ENCODE peak calls at places on chromosomes 2 and 18, in nine cellular contexts. P is tibial artery, C is lower lobe of right lung, I is RWPE2, V is fibroblast of lung, H is bronchial epithelial cell, G is fibroblast of mammary gland, B is HL-60, E is H9. X is an unnamed sample.
A peak's percentile ranks its signal among the peaks of the same experiment; 100 is the strongest.

GRCh38 chr18:44709297-44710117 is 28.8 kb downstream of the SETBP1 start:
- DNase-seq in H (no peak), G (peak; percentile 47), E (no peak), B (no peak), I (no peak), V (peak; percentile 33), P (no peak), C (no peak), X (no peak)

GRCh38 chr2:110790907-110791306 is 58.5 kb downstream of the ACOXL start:
- DNase-seq in E (no peak), V (no peak), B (no peak), G (no peak), I (no peak), P (no peak), C (no peak), H (no peak), X (no peak)

GRCh38 chr18:79582978-79583377 is 96.6 kb upstream of the CTDP1 start:
- DNase-seq in G (no peak), C (peak; percentile 16), B (no peak), I (peak; percentile 21), V (no peak), E (no peak), P (no peak), H (no peak), X (no peak)

GRCh38 chr2:236088368-236089057 is 79.7 kb downstream of the GBX2 start:
- DNase-seq in I (no peak), C (no peak), V (no peak), G (peak; percentile 5), B (no peak), P (no peak), E (no peak), H (peak; percentile 29), X (no peak)

GRCh38 chr2:16153754-16154035 is 213.3 kb downstream of the MYCN start:
- DNase-seq in B (no peak), E (no peak), P (no peak), C (no peak), I (no peak), V (no peak), G (no peak), H (no peak), X (no peak)

GRCh38 chr2:10525573-10526265 is 77.6 kb upstream of the ODC1 start:
- DNase-seq in I (no peak), G (no peak), P (no peak), B (no peak), C (no peak), V (no peak), H (no peak), E (no peak), X (no peak)

GRCh38 chr2:96091711-96092579 is 24.4 kb downstream of the ADRA2B start:
- DNase-seq in E (peak; percentile 73), I (no peak), H (peak; percentile 14), V (no peak), P (no peak), C (peak; percentile 31), B (no peak), G (no peak), X (no peak)

GRCh38 chr2:239003933-239004636 is 156.2 kb downstream of the TWIST2 start:
- DNase-seq in C (no peak), V (no peak), G (no peak), P (no peak), B (no peak), H (no peak), E (no peak), I (no peak), X (no peak)

GRCh38 chr18:74819433-74820059 is 221.9 kb downstream of the ZNF407 start:
- DNase-seq in E (peak; percentile 91), V (no peak), I (no peak), G (no peak), C (no peak), H (peak; percentile 19), P (no peak), B (no peak), X (peak; percentile 42)

GRCh38 chr2:84643991-84644390 is 127.7 kb downstream of the DNAH6 start:
- DNase-seq in B (no peak), H (no peak), C (no peak), G (no peak), E (no peak), V (no peak), I (no peak), P (no peak), X (no peak)

GRCh38 chr2:27869763-27870162 is 20.4 kb downstream of the RBKS start:
- DNase-seq in B (no peak), G (no peak), P (no peak), E (no peak), C (no peak), H (no peak), V (no peak), I (no peak), X (no peak)

GRCh38 chr2:63981702-63982103 is 37.5 kb downstream of the VPS54 start:
- DNase-seq in V (no peak), I (no peak), H (no peak), E (no peak), P (no peak), G (no peak), C (no peak), B (no peak), X (no peak)

GRCh38 chr2:204086167-204086566 is 149.6 kb downstream of the ICOS start:
- DNase-seq in V (no peak), E (no peak), G (no peak), H (no peak), C (no peak), P (no peak), B (no peak), I (no peak), X (no peak)

GRCh38 chr2:237896507-237896892 is 37.1 kb downstream of the RAMP1 start:
- DNase-seq in B (no peak), V (peak; percentile 21), G (no peak), I (no peak), C (no peak), E (no peak), P (no peak), H (peak; percentile 28), X (peak; percentile 38)

GRCh38 chr18:74507120-74507881 is 11.1 kb downstream of the CNDP2 start:
- DNase-seq in C (no peak), I (no peak), B (no peak), V (no peak), G (no peak), E (peak; percentile 19), H (no peak), P (no peak), X (no peak)

GRCh38 chr2:101679037-101679726 is 18.3 kb upstream of the MAP4K4 start:
- DNase-seq in P (no peak), B (no peak), H (no peak), G (peak; percentile 89), I (no peak), C (no peak), V (peak; percentile 86), E (no peak), X (peak; percentile 47)

DNA sequence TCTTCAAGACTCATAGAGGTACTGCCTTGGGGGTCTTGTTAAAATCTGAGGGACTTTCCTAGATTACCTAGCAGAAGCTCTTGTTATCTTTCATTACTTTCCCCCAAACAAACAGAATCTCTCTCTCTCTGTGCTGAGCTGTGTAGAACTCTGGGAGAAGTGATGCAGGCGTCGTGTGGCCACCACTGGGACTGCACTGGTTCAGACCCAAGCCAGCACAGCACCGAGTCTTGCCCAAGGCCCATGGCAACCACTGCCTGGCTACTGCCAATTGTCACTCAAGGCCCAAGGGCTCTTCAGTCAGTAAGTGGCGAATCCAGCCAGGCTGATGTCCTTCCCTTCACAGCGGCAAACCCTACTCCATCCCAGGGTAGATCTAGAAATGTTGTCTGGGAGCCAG is 28.6 kb downstream of the PPP1R1C start:
- DNase-seq in V (no peak), E (peak; percentile 36), B (no peak), H (no peak), G (no peak), P (no peak), C (no peak), I (no peak), X (no peak)
- TF ChIP-seq CTCF in V (no peak), E (no peak), B (no peak), H (no peak), G (no peak), P (no peak), C (no peak), I (no peak), X (peak; percentile 10)

GRCh38 chr2:114201781-114202180 is 240.7 kb upstream of the DPP10 start:
- DNase-seq in E (no peak), V (no peak), G (no peak), B (no peak), C (no peak), H (no peak), I (no peak), P (no peak), X (peak; percentile 2)
- TF ChIP-seq CTCF in E (peak; percentile 50), V (no peak), G (no peak), B (no peak), C (no peak), H (no peak), I (peak; percentile 8), P (no peak), X (no peak)

GRCh38 chr18:2547477-2548087 is 23.7 kb downstream of the METTL4 start:
- DNase-seq in B (peak; percentile 43), V (peak; percentile 73), P (no peak), E (no peak), G (peak; percentile 69), H (peak; percentile 54), I (no peak), C (no peak), X (peak; percentile 55)
- TF ChIP-seq CTCF in B (peak; percentile 23), V (no peak), P (peak; percentile 42), E (peak; percentile 68), G (peak; percentile 52), H (peak; percentile 32), I (peak; percentile 78), C (peak; percentile 50), X (peak; percentile 58)

GRCh38 chr18:51028201-51028805 is 1.7 kb upstream of the SMAD4 start:
- DNase-seq in B (peak; percentile 47), G (peak; percentile 62), I (no peak), E (no peak), H (peak; percentile 42), P (no peak), V (peak; percentile 29), C (no peak), X (peak; percentile 52)
- TF ChIP-seq CTCF in B (no peak), G (peak; percentile 1), I (peak; percentile 12), E (no peak), H (no peak), P (no peak), V (no peak), C (no peak), X (no peak)

X was measured in MCF 10A.